ENCODE peak calls at places on chromosomes 12 and 14, in four cellular contexts. Q, X, V and A are unnamed samples.

GRCh38 chr12:288687-289086 is 26.1 kb upstream of the SLC6A13 start:
- DNase-seq in Q (no peak), X (no peak), V (no peak), A (no peak)

GRCh38 chr12:96886998-96887677 is 19.9 kb upstream of the NEDD1 start:
- DNase-seq in Q (no peak), X (no peak), V (peak), A (no peak)

GRCh38 chr14:20683896-20684661 is at the start of gene RNASE4:
- DNase-seq in Q (peak), X (peak), V (peak), A (peak)

GRCh38 chr12:28966049-28966778 is 182.9 kb upstream of the FAR2 start:
- DNase-seq in Q (no peak), X (no peak), V (peak), A (no peak)

GRCh38 chr12:2212537-2212936 is 159.8 kb downstream of the CACNA1C start:
- DNase-seq in Q (no peak), X (no peak), V (no peak), A (no peak)

GRCh38 chr12:68853396-68854077 is 45.6 kb downstream of the MDM2 start:
- DNase-seq in Q (no peak), X (no peak), V (no peak), A (no peak)

GRCh38 chr12:42575717-42576116 is 13.8 kb downstream of the PRICKLE1 start:
- DNase-seq in Q (no peak), X (no peak), V (no peak), A (no peak)

GRCh38 chr12:76310110-76310509 is 38.1 kb downstream of the BBS10 start:
- DNase-seq in Q (no peak), X (no peak), V (no peak), A (no peak)

GRCh38 chr12:132908145-132909029 is 21.0 kb upstream of the CHFR start:
- DNase-seq in Q (peak), X (peak), V (peak), A (peak)